ENCODE peak calls at places on chromosomes 12 and 14, in four cellular contexts. E, I, S and A are unnamed samples.

GRCh38 chr14:69387311-69387710 is 10.8 kb downstream of the ERH start:
- DNase-seq in E (no peak), I (no peak), S (no peak), A (no peak)

GRCh38 chr12:89862511-89863331 is 154.1 kb upstream of the ATP2B1 start:
- DNase-seq in E (no peak), I (no peak), S (no peak), A (no peak)

GRCh38 chr14:51552275-51552674 is 99.4 kb upstream of the FRMD6 start:
- DNase-seq in E (no peak), I (no peak), S (no peak), A (no peak)

GRCh38 chr12:66352197-66352596 is 49.9 kb downstream of the HELB start:
- DNase-seq in E (no peak), I (no peak), S (no peak), A (peak)

GRCh38 chr12:47012552-47012951 is 66.9 kb upstream of the PCED1B start:
- DNase-seq in E (no peak), I (no peak), S (no peak), A (no peak)

GRCh38 chr12:100346660-100347059 is 10.2 kb upstream of the SLC17A8 start:
- DNase-seq in E (no peak), I (no peak), S (peak), A (no peak)

GRCh38 chr12:92551853-92552397 is 150.9 kb upstream of the PLEKHG7 start:
- DNase-seq in E (no peak), I (no peak), S (no peak), A (no peak)

GRCh38 chr14:48430805-48431204 is 755.4 kb upstream of the MDGA2 start:
- DNase-seq in E (no peak), I (no peak), S (no peak), A (no peak)

GRCh38 chr14:43914041-43914693 is 592.9 kb downstream of the FSCB start:
- DNase-seq in E (no peak), I (no peak), S (no peak), A (no peak)

GRCh38 chr12:91307957-91308705 is 125.5 kb upstream of the DCN start:
- DNase-seq in E (no peak), I (no peak), S (no peak), A (no peak)

GRCh38 chr12:121560392-121561021 is 20.3 kb downstream of the KDM2B start:
- DNase-seq in E (no peak), I (no peak), S (no peak), A (no peak)

GRCh38 chr14:93114713-93115068 is 1.0 kb downstream of the ITPK1 start:
- DNase-seq in E (no peak), I (no peak), S (no peak), A (no peak)

GRCh38 chr12:68743416-68743815 is 2.6 kb upstream of the SLC35E3 start:
- DNase-seq in E (no peak), I (no peak), S (no peak), A (no peak)

GRCh38 chr14:25607095-25607657 is 557.2 kb upstream of the STXBP6 start:
- DNase-seq in E (no peak), I (no peak), S (peak), A (peak)

GRCh38 chr12:4956054-4956453 is 46.3 kb downstream of the KCNA1 start:
- DNase-seq in E (no peak), I (no peak), S (no peak), A (no peak)

GRCh38 chr14:74979442-74980397 is 23.0 kb upstream of the EIF2B2 start:
- DNase-seq in E (no peak), I (no peak), S (no peak), A (no peak)

GRCh38 chr12:53481957-53482586 is 17.2 kb downstream of the MAP3K12 start:
- DNase-seq in E (no peak), I (no peak), S (no peak), A (no peak)

GRCh38 chr14:55803506-55804197 is 223.6 kb downstream of the KTN1 start:
- DNase-seq in E (no peak), I (no peak), S (no peak), A (no peak)

GRCh38 chr12:76450690-76451089 is 102.5 kb upstream of the BBS10 start:
- DNase-seq in E (no peak), I (no peak), S (no peak), A (no peak)

GRCh38 chr14:95018845-95019244 is 138.5 kb downstream of the DICER1 start:
- DNase-seq in E (no peak), I (no peak), S (no peak), A (no peak)

GRCh38 chr14:20332386-20332945 is 613 bp downstream of the CCNB1IP1 start:
- DNase-seq in E (no peak), I (no peak), S (no peak), A (no peak)

GRCh38 chr12:8664228-8664963 is 1.8 kb upstream of the MFAP5 start:
- DNase-seq in E (no peak), I (no peak), S (no peak), A (no peak)